ENCODE peak calls at places on chromosomes 4 and X, in four cellular contexts. V is spleen, K is heart right ventricle, C is neural progenitor cell. F is an unnamed sample.

GRCh38 chrX:13077168-13077567 is 32.7 kb upstream of the FAM9C start:
- DNase-seq in V (no peak), K (no peak), C (no peak), F (no peak)

GRCh38 chrX:103674531-103675454 is 11.7 kb downstream of the MORF4L2 start:
- DNase-seq in V (no peak), K (no peak), C (peak; percentile 49), F (no peak)

GRCh38 chr4:123405212-123405856 is 8.7 kb downstream of the SPRY1 start:
- DNase-seq in V (no peak), K (no peak), C (no peak), F (no peak)

GRCh38 chr4:47071863-47072441 is 40.6 kb downstream of the GABRB1 start:
- DNase-seq in V (no peak), K (no peak), C (no peak), F (no peak)

GRCh38 chrX:151970027-151970426 is 4.4 kb downstream of the GABRE start:
- DNase-seq in V (no peak), K (no peak), C (no peak), F (no peak)

GRCh38 chrX:120029354-120029753 is 48.1 kb downstream of the RHOXF2B start:
- DNase-seq in V (no peak), K (no peak), C (no peak), F (no peak)

GRCh38 chr4:10085386-10085785 is 31.2 kb downstream of the WDR1 start:
- DNase-seq in V (peak; percentile 61), K (peak; percentile 14), C (no peak), F (no peak)

GRCh38 chr4:121198261-121198660 is 34.1 kb upstream of the TNIP3 start:
- DNase-seq in V (no peak), K (no peak), C (no peak), F (no peak)

GRCh38 chr4:2925931-2926860 is 37.0 kb downstream of the NOP14 start:
- DNase-seq in V (peak; percentile 58), K (no peak), C (no peak), F (no peak)

GRCh38 chr4:77352192-77352591 is 195.2 kb downstream of the CCNG2 start:
- DNase-seq in V (no peak), K (no peak), C (no peak), F (no peak)

GRCh38 chr4:78336093-78336943 is 215.3 kb upstream of the ANXA3 start:
- DNase-seq in V (no peak), K (no peak), C (no peak), F (peak; percentile 27)

GRCh38 chrX:114152130-114152529 is 431.8 kb upstream of the HTR2C start:
- DNase-seq in V (no peak), K (no peak), C (no peak), F (peak; percentile 76)

DNA sequence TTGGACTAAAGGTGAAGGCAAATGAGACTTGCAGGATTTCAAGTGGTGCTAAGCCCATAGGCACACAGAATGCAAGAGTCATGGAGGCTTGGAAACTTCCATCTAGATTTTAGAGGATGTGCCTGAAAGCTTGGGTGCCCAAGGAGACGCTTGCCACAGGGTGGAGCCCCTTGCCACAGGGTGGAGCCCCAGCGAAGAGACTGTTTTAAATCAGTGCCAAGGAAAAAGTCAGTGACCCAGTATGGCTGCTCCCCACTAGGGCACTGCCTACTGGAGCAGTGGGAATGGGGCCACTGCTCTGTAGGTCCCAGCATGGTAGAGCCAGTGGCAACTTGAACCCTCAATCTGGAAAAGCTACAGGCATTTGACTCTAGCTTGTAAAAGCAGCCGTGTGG is 794.2 kb upstream of the LCORL start:
- DNase-seq in V (no peak), K (no peak), C (peak; percentile 7), F (no peak)
- TF ChIP-seq CTCF in V (no peak), K (no peak), C (peak; percentile 23), F (peak; percentile 22)

GRCh38 chr4:128591482-128591881 is 218.0 kb upstream of the JADE1 start:
- DNase-seq in V (no peak), K (no peak), C (no peak), F (no peak)

GRCh38 chr4:128589384-128589957 is 220.0 kb upstream of the JADE1 start:
- DNase-seq in V (no peak), K (no peak), C (no peak), F (no peak)

GRCh38 chr4:128590034-128590740 is 219.3 kb upstream of the JADE1 start:
- DNase-seq in V (no peak), K (no peak), C (no peak), F (no peak)

GRCh38 chr4:128587382-128587781 is 222.1 kb upstream of the JADE1 start:
- DNase-seq in V (no peak), K (no peak), C (no peak), F (no peak)

GRCh38 chr4:128590773-128591172 is 218.7 kb upstream of the JADE1 start:
- DNase-seq in V (no peak), K (peak; percentile 34), C (no peak), F (no peak)
- H3K27ac ChIP-seq in V (no peak overlapping the region), K (peak overlapping the region; percentile 46), C (no peak overlapping the region), F (no peak overlapping the region)

DNA sequence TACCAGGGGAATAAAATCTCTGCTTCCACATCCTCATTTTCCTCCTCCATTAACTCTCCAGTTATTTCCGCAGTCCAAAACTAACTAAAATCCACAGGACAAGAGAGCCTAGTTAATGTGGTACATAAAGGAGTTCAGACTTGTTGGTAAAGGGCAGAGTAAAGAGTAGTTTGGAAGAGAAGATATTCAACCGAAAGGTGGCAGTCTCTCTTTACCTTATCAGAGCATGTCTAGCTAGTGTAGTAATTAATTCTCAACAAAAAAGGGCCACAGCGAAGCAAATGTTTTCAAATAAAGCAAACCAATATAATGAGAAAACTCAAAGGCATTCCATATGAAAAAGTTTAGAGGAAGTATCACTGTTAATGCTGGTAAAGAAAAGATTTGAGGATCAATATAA is 286.5 kb downstream of the GLUD2 start:
- DNase-seq in V (no peak), K (no peak), C (peak; percentile 3), F (no peak)
- TF ChIP-seq CTCF in V (no peak), K (no peak), C (peak; percentile 47), F (no peak)

DNA sequence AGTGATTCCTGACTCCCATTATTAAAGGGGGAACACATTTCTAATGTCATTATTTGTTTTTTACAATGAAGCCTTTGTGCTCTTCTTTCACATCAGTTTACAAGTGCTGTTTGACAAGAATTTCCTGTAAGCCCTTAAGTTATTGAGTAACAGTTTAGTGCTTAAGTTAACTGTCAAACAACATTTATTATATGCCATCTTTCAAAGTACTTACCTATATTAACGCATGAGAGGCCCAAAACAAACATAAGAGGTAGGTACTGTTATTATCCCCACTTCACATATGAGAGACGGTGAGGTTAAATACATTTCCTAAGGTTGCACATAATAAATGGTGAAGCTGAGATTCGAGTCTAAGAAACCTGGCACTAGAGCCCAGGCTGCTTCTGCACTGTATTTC is 56.0 kb upstream of the MAGED1 start:
- DNase-seq in V (no peak), K (no peak), C (no peak), F (no peak)
- H3K27ac ChIP-seq in V (no peak overlapping the region), K (no peak overlapping the region), C (no peak overlapping the region), F (no peak overlapping the region)

F was measured in foreskin keratinocyte.